ENCODE peak calls at places on chromosomes 13 and 19, in four cellular contexts. C is tibial nerve, M is GM06990, D is NCI-H1417. R is an unnamed sample.

GRCh38 chr19:54646331-54646841 is 16.1 kb downstream of the LILRB1 start:
- DNase-seq in C (no peak), M (no peak), D (no peak), R (no peak)

GRCh38 chr13:71515639-71516038 is 351.4 kb downstream of the DACH1 start:
- DNase-seq in C (no peak), M (no peak), D (no peak), R (no peak)

GRCh38 chr13:33958964-33959363 is 141.0 kb downstream of the RFC3 start:
- DNase-seq in C (no peak), M (no peak), D (no peak), R (peak; percentile 8)

GRCh38 chr13:34847751-34848150 is 94.3 kb upstream of the NBEA start:
- DNase-seq in C (no peak), M (no peak), D (no peak), R (no peak)

GRCh38 chr19:32219881-32220552 is 125.4 kb upstream of the ZNF507 start:
- DNase-seq in C (peak; percentile 40), M (no peak), D (no peak), R (no peak)

GRCh38 chr19:30645946-30646577 is 273.9 kb downstream of the ZNF536 start:
- DNase-seq in C (no peak), M (no peak), D (no peak), R (no peak)

GRCh38 chr19:3150739-3151329 is 15.0 kb downstream of the GNA15 start:
- DNase-seq in C (no peak), M (no peak), D (no peak), R (no peak)

GRCh38 chr13:21075303-21076264 is 14.2 kb upstream of the LATS2 start:
- DNase-seq in C (peak; percentile 28), M (peak; percentile 36), D (no peak), R (no peak)

GRCh38 chr19:14383556-14383897 is 2.3 kb downstream of the ADGRE5 start:
- DNase-seq in C (no peak), M (no peak), D (no peak), R (no peak)

GRCh38 chr13:38582133-38582532 is 104.7 kb upstream of the FREM2 start:
- DNase-seq in C (peak; percentile 56), M (no peak), D (peak; percentile 26), R (no peak)

GRCh38 chr13:101529419-101529818 is 76.9 kb downstream of the ITGBL1 start:
- DNase-seq in C (peak; percentile 54), M (no peak), D (no peak), R (no peak)

GRCh38 chr19:44620667-44621066 is 7.3 kb downstream of the IGSF23 start:
- DNase-seq in C (no peak), M (no peak), D (no peak), R (no peak)

GRCh38 chr19:49463960-49464740 is 9.9 kb upstream of the FLT3LG start:
- DNase-seq in C (no peak), M (no peak), D (no peak), R (no peak)

GRCh38 chr13:42001580-42001979 is 40.7 kb upstream of the VWA8 start:
- DNase-seq in C (no peak), M (no peak), D (no peak), R (no peak)

GRCh38 chr19:14112809-14113385 is 4.7 kb downstream of the PRKACA start:
- DNase-seq in C (peak; percentile 49), M (no peak), D (no peak), R (no peak)

GRCh38 chr19:18090545-18091216 is 3.9 kb upstream of the IL12RB1 start:
- DNase-seq in C (no peak), M (no peak), D (no peak), R (no peak)